ENCODE peak calls at places on chromosomes 6 and 20, in seven cellular contexts. U, C, F, G, A, M and E are unnamed samples.

GRCh38 chr20:8242066-8242465 is 110.0 kb downstream of the PLCB1 start:
- DNase-seq in G (no peak), F (no peak), C (no peak), U (no peak), A (no peak), M (no peak), E (no peak)

GRCh38 chr6:35648203-35648602 is 40.5 kb downstream of the FKBP5 start:
- DNase-seq in A (no peak), F (no peak), G (no peak), M (no peak), U (no peak), C (no peak), E (no peak)

GRCh38 chr6:161918154-161918553 is 644.3 kb upstream of the AGPAT4 start:
- DNase-seq in A (no peak), F (no peak), G (no peak), U (no peak), M (no peak), C (no peak), E (no peak)

GRCh38 chr6:150527100-150527499 is 72.6 kb upstream of the PLEKHG1 start:
- DNase-seq in A (no peak), G (no peak), U (no peak), M (no peak), C (no peak), F (peak), E (no peak)

GRCh38 chr6:128491041-128491642 is 29.3 kb downstream of the PTPRK start:
- DNase-seq in F (no peak), M (no peak), U (no peak), G (no peak), C (no peak), A (peak), E (no peak)

GRCh38 chr6:161660666-161661571 is 387.1 kb upstream of the AGPAT4 start:
- DNase-seq in G (peak), F (no peak), M (no peak), A (no peak), C (no peak), U (no peak), E (no peak)

GRCh38 chr6:169583867-169584541 is 117.8 kb downstream of the WDR27 start:
- DNase-seq in G (no peak), C (no peak), A (no peak), M (no peak), U (no peak), F (no peak), E (no peak)

GRCh38 chr6:121434037-121434770 is 1.2 kb upstream of the GJA1 start:
- DNase-seq in F (no peak), C (no peak), G (no peak), M (peak), U (no peak), A (peak), E (no peak)

GRCh38 chr6:39225946-39226437 is 3.3 kb downstream of the KCNK5 start:
- DNase-seq in A (no peak), G (no peak), M (no peak), U (no peak), F (no peak), C (peak), E (no peak)

GRCh38 chr6:91149246-91149645 is 562.4 kb upstream of the MAP3K7 start:
- DNase-seq in U (no peak), A (no peak), G (no peak), M (no peak), C (no peak), F (no peak), E (no peak)

GRCh38 chr6:7196019-7196402 is 88.2 kb downstream of the RREB1 start:
- DNase-seq in C (no peak), A (no peak), G (no peak), F (no peak), U (no peak), M (no peak), E (no peak)

GRCh38 chr6:145733770-145734169 is 1.6 kb downstream of the EPM2A start:
- DNase-seq in U (no peak), F (no peak), M (no peak), A (peak), G (no peak), C (no peak), E (no peak)

GRCh38 chr6:5752282-5752681 is 254.4 kb downstream of the NRN1 start:
- DNase-seq in C (no peak), G (no peak), U (peak), F (no peak), M (no peak), A (peak), E (no peak)

GRCh38 chr6:129890164-129890563 is 29.0 kb upstream of the TMEM244 start:
- DNase-seq in M (no peak), G (no peak), C (no peak), F (no peak), U (no peak), A (no peak), E (no peak)

GRCh38 chr6:67009818-67010217 is 1302.8 kb upstream of the EYS start:
- DNase-seq in G (peak), F (no peak), M (peak), A (peak), U (no peak), C (no peak), E (no peak)

GRCh38 chr6:109944448-109944847 is 33.7 kb upstream of the GPR6 start:
- DNase-seq in F (no peak), G (no peak), C (no peak), M (peak), A (no peak), U (no peak), E (no peak)

GRCh38 chr20:4130404-4131189 is 115.2 kb upstream of the RNF24 start:
- DNase-seq in M (no peak), A (no peak), G (no peak), U (no peak), F (no peak), C (peak), E (no peak)

GRCh38 chr20:10647909-10648308 is 25.9 kb downstream of the JAG1 start:
- DNase-seq in F (no peak), A (no peak), C (no peak), M (no peak), G (no peak), U (no peak), E (no peak)

GRCh38 chr20:10646886-10647420 is 26.8 kb downstream of the JAG1 start:
- DNase-seq in M (no peak), A (no peak), G (no peak), F (no peak), C (no peak), U (no peak), E (no peak)

GRCh38 chr20:10646006-10646405 is 27.8 kb downstream of the JAG1 start:
- DNase-seq in F (no peak), C (no peak), A (no peak), M (no peak), U (no peak), G (no peak), E (no peak)

GRCh38 chr20:10648651-10649050 is 25.1 kb downstream of the JAG1 start:
- DNase-seq in A (no peak), U (no peak), M (no peak), C (no peak), G (no peak), F (no peak), E (no peak)

GRCh38 chr20:10647471-10647870 is 26.3 kb downstream of the JAG1 start:
- DNase-seq in A (peak), G (no peak), C (no peak), F (no peak), M (peak), U (no peak), E (peak)
- TF ChIP-seq CTCF in A (peak), G (peak), C (no peak), F (no peak), M (peak), U (no peak), E (peak)

GRCh38 chr6:53437557-53438202 is 88.9 kb upstream of the ELOVL5 start:
- DNase-seq in A (peak), U (no peak), G (no peak), F (no peak), M (peak), C (no peak), E (no peak)
- TF ChIP-seq CTCF in A (peak), U (peak), G (peak), F (peak), M (no peak), C (peak), E (peak)

GRCh38 chr6:108838101-108838717 is 10.0 kb upstream of the ARMC2 start:
- DNase-seq in C (no peak), F (no peak), A (peak), U (no peak), G (no peak), M (peak), E (no peak)
- TF ChIP-seq CTCF in C (no peak), F (no peak), A (peak), U (no peak), G (peak), M (no peak), E (no peak)

DNA sequence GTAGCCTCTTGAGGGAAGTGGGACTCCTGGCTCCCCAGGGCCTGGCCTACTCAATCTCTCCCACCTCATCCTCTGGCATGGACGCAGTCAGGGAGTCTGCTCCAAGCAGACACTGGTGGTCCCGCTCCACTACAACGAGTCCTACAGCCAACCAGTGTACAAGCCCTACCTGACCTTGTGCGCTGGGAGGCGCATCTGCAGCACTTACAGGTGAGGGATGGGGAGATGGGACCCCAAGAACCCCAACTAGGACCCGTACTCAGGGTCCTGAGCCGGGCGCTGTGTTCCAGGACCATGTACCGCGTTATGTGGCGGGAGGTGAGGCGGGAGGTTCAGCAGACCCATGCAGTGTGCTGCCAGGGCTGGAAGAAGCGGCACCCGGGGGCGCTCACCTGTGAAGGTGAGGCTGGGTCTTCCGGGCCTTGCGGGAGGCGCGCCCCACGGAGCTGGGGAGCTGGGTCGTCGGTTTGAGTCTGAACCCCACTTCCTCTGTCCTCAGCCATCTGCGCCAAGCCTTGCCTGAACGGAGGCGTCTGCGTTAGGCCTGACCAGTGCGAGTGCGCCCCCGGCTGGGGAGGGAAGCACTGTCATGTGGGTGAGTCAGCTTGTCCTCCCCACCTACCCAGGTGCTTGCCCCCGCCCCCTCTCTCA is 2.1 kb downstream of the EGFL8 start:
- DNase-seq in A (no peak), C (no peak), M (peak), U (no peak), F (no peak), G (no peak), E (no peak)
- TF ChIP-seq CTCF in A (peak), C (no peak), M (no peak), U (no peak), F (no peak), G (no peak), E (no peak)

DNA sequence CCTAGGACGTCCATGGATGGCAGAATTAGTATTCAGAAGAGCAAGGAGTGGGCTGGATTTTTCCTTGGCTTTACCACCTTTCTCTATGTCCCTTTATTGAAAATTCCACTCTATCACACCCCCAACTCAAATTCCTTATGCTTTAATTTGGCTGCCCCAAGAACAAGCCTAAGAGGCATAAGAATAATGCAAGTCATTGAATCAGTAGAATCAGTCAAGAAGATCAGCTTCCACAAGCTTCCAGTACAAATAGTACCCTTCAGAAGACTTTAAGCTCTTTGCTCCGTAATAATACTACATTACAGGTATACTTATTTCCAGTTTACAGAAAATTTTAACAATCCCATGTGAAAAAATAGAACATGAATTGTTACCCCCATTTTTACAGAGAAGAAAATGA is 51.0 kb upstream of the SNAP25 start:
- DNase-seq in M (no peak), C (no peak), G (no peak), F (no peak), U (no peak), A (no peak), E (no peak)
- TF ChIP-seq CTCF in M (no peak), C (no peak), G (no peak), F (no peak), U (no peak), A (no peak), E (no peak)

DNA sequence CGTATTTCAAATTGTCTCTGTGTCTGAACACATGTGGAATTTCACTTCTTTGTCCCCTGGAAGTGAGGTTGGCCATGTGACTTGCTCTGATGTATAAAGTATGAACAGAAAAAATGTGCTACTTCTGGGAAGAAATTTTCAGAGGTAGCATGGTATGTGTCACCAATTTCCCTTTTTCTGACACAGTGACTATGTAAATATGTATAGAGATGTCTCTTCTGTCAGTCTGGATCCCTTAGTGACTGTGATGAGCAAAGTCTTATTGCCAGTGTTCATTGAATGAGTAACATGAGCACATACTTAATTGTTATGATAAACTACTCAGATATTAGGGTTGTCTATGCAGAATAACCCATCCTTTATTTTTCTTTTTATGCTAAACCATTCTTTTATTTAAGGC is 215.5 kb upstream of the CCN2 start:
- DNase-seq in M (no peak), U (no peak), F (no peak), G (no peak), C (no peak), A (no peak), E (no peak)
- TF ChIP-seq CTCF in M (no peak), U (no peak), F (no peak), G (no peak), C (no peak), A (no peak), E (no peak)

DNA sequence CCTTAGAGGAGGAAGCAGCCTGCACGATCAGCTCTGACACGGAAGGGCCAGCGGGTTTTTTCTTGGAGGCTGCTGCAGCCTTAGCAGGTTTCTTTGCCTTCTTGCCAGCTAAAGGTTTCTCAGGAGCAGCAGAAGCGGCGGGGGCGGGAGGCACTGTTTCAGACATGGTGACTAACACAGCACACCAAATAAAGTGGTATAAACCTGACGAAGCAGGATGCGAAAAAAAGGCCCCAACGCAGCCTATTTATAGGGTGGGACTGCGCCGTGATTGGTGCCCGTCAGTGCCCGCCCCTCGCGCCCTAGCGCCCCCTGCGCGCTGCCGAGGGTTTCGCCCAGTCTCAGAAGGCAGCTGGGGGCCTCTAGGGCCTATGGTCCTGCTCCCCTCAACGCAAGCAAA is 55.0 kb downstream of the TRIM38 start:
- DNase-seq in G (no peak), U (peak), C (peak), M (peak), A (no peak), F (peak), E (peak)
- TF ChIP-seq CTCF in G (peak), U (peak), C (no peak), M (no peak), A (no peak), F (peak), E (peak)

DNA sequence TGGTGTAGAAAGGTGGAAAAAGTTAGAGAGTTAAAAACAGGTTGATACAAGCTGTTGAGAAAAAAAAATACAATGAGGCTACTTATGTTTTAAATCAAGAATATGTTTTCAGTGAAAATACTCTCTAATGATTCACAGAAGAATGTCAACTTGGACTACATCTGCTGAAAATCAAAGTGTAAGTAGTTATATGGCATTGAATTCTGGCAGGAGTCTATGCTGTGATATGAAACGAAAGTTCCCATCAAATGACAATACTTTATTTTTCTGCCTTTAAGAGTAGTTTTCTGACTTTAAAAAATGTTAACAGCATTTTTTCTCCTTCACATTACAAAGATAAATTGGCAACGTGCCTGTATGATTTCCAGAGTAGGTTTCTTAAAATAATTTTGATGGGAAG is 158.3 kb downstream of the EYA4 start:
- DNase-seq in F (no peak), G (no peak), C (no peak), A (no peak), U (no peak), M (no peak), E (no peak)
- TF ChIP-seq CTCF in F (no peak), G (no peak), C (no peak), A (no peak), U (no peak), M (no peak), E (no peak)

GRCh38 chr6:43856005-43856765 is 86.2 kb downstream of the VEGFA start:
- DNase-seq in A (peak), M (peak), F (no peak), G (no peak), C (no peak), U (no peak), E (no peak)
- TF ChIP-seq CTCF in A (peak), M (no peak), F (peak), G (peak), C (no peak), U (no peak), E (no peak)